ENCODE peak calls at places on chromosomes 7 and 10, in eight cellular contexts. V is amniotic stem cell; O is AG08395; H is stimulated activated CD8-positive, alpha-beta memory T cell treated with anti-CD3 and anti-CD28 coated beads, Interleukin-2, amount 100 ng/mL, for 1 hour; N is kidney glomerular epithelial cell; Y is Jurkat, Clone E6-1; T is naive thymus-derived CD4-positive, alpha-beta T cell; F is activated CD4-positive, alpha-beta T cell treated with anti-CD3 and anti-CD28 coated beads for 4 hours. J is an unnamed sample.

GRCh38 chr7:139118803-139119485 is 9.4 kb upstream of the ZC3HAV1 start:
- DNase-seq in O (no peak), N (no peak), V (no peak), Y (no peak), F (no peak), H (no peak), T (no peak), J (no peak)

GRCh38 chr10:132448248-132448731 is 51.3 kb downstream of the PWWP2B start:
- DNase-seq in Y (no peak), V (no peak), T (no peak), F (no peak), N (no peak), O (peak), H (peak), J (no peak)

GRCh38 chr7:155819186-155819585 is 6.9 kb upstream of the SHH start:
- DNase-seq in Y (no peak), H (no peak), F (no peak), O (no peak), V (no peak), T (no peak), N (no peak), J (no peak)

GRCh38 chr10:117488004-117488403 is 54.5 kb upstream of the EMX2 start:
- DNase-seq in T (no peak), O (no peak), Y (no peak), H (no peak), V (no peak), N (no peak), F (no peak), J (no peak)

GRCh38 chr10:116741391-116742351 is 695 bp downstream of the HSPA12A start:
- DNase-seq in Y (no peak), H (no peak), F (no peak), T (no peak), N (no peak), V (no peak), O (peak), J (no peak)

GRCh38 chr10:37960738-37961137 is 15.7 kb downstream of the ZNF25 start:
- DNase-seq in O (no peak), F (no peak), H (no peak), T (no peak), V (no peak), Y (no peak), N (no peak), J (no peak)

GRCh38 chr10:102068216-102068615 is 3.1 kb downstream of the HPS6 start:
- DNase-seq in Y (no peak), V (no peak), N (no peak), T (no peak), H (no peak), O (no peak), F (no peak), J (no peak)

GRCh38 chr7:111301891-111302290 is 211.0 kb downstream of the LRRN3 start:
- DNase-seq in V (no peak), O (no peak), H (no peak), Y (no peak), F (no peak), T (no peak), N (no peak), J (no peak)

GRCh38 chr10:44925224-44925623 is 14.1 kb downstream of the TMEM72 start:
- DNase-seq in Y (peak), T (no peak), O (no peak), V (no peak), F (no peak), H (no peak), N (no peak), J (no peak)

GRCh38 chr7:30478349-30479228 is at the start of gene NOD1:
- DNase-seq in V (peak), T (peak), O (peak), H (peak), F (peak), N (peak), Y (peak), J (peak)

GRCh38 chr10:130026670-130027456 is 62.8 kb upstream of the EBF3 start:
- DNase-seq in O (no peak), Y (no peak), N (no peak), H (no peak), T (no peak), F (no peak), V (no peak), J (no peak)

GRCh38 chr7:106054971-106055370 is 57.1 kb downstream of the SYPL1 start:
- DNase-seq in N (no peak), V (no peak), Y (no peak), O (no peak), H (no peak), F (no peak), T (no peak), J (no peak)